ENCODE peak calls at places on chromosomes 11 and 22, in nine cellular contexts. W is SK-N-DZ; F is stimulated activated CD8-positive, alpha-beta memory T cell treated with anti-CD3 and anti-CD28 coated beads, Interleukin-12 subunit alpha, Interleukin-12 subunit beta, amount 100 ng/mL, for 1 hour; R is HFFc6; Y is HFF-Myc; N is neural crest cell; H is activated gamma-delta T cell treated with anti-CD3 and anti-CD28 coated beads, Interleukin-2, amount 50 U/mL, for 16 hours; X is NCI-H82; B is HAP-1. U is an unnamed sample.

GRCh38 chr11:33268945-33269567 is 11.9 kb downstream of the HIPK3 start:
- DNase-seq in B (no peak), W (no peak), R (no peak), H (no peak), X (no peak), F (no peak), N (no peak), Y (no peak), U (no peak)

GRCh38 chr11:81005595-81005994 is 1564.8 kb upstream of the TENM4 start:
- DNase-seq in H (no peak), N (no peak), B (no peak), Y (no peak), W (no peak), X (no peak), F (no peak), R (peak; percentile 22), U (no peak)

GRCh38 chr11:9687736-9688494 is 24.0 kb downstream of the SWAP70 start:
- DNase-seq in B (no peak), H (no peak), N (no peak), R (no peak), W (no peak), F (no peak), Y (no peak), X (no peak), U (no peak)

GRCh38 chr11:69234740-69235710 is 58.9 kb upstream of the MYEOV start:
- DNase-seq in F (no peak), Y (no peak), N (no peak), B (no peak), H (no peak), X (no peak), R (no peak), W (no peak), U (no peak)

GRCh38 chr11:14764899-14765527 is 121.4 kb downstream of the PDE3B start:
- DNase-seq in N (no peak), H (peak; percentile 35), Y (no peak), B (peak; percentile 45), F (peak; percentile 28), X (no peak), R (peak; percentile 16), W (no peak), U (no peak)

GRCh38 chr22:22593964-22594656 is 35.0 kb upstream of the PRAME start:
- DNase-seq in F (peak; percentile 17), B (peak; percentile 47), R (peak; percentile 18), H (peak; percentile 32), N (peak; percentile 41), X (peak; percentile 72), Y (no peak), W (peak; percentile 62), U (peak; percentile 55)

GRCh38 chr11:63919267-63920125 is 2.5 kb upstream of the RCOR2 start:
- DNase-seq in W (peak; percentile 98), H (no peak), R (no peak), B (peak; percentile 39), N (peak; percentile 68), Y (no peak), X (peak; percentile 98), F (no peak), U (peak; percentile 72)

GRCh38 chr11:75503531-75504099 is 22.1 kb downstream of the GDPD5 start:
- DNase-seq in R (no peak), W (no peak), F (no peak), B (no peak), N (no peak), H (no peak), Y (no peak), X (peak; percentile 96), U (no peak)

GRCh38 chr11:122812612-122813011 is 25.7 kb upstream of the CRTAM start:
- DNase-seq in H (no peak), N (no peak), W (no peak), X (no peak), B (peak; percentile 21), Y (no peak), F (no peak), R (no peak), U (no peak)

GRCh38 chr22:32119568-32120235 is 39.4 kb downstream of the C22orf42 start:
- DNase-seq in N (no peak), Y (no peak), H (no peak), W (no peak), B (no peak), F (no peak), R (no peak), X (no peak), U (no peak)

GRCh38 chr11:8273281-8273680 is 9.6 kb upstream of the LMO1 start:
- DNase-seq in X (no peak), R (no peak), F (no peak), Y (no peak), W (no peak), N (no peak), B (peak; percentile 30), H (no peak), U (no peak)

GRCh38 chr11:16402654-16403447 is 46.5 kb upstream of the SOX6 start:
- DNase-seq in W (no peak), R (no peak), B (peak; percentile 99), F (no peak), X (no peak), Y (no peak), N (peak; percentile 7), H (no peak), U (no peak)

GRCh38 chr11:73147771-73148681 is 5.9 kb upstream of the FCHSD2 start:
- DNase-seq in R (no peak), X (no peak), F (no peak), W (no peak), Y (no peak), B (no peak), N (no peak), H (no peak), U (peak; percentile 77)

GRCh38 chr11:94023856-94024255 is 2.7 kb downstream of the HEPHL1 start:
- DNase-seq in X (no peak), N (no peak), B (no peak), R (no peak), Y (no peak), F (no peak), W (no peak), H (no peak), U (no peak)

GRCh38 chr22:49922484-49922883 is 4.0 kb downstream of the CRELD2 start:
- DNase-seq in H (no peak), X (no peak), R (no peak), N (no peak), W (no peak), Y (no peak), B (no peak), F (no peak), U (no peak)

GRCh38 chr11:12261551-12261950 is 115.8 kb upstream of the PARVA start:
- DNase-seq in N (no peak), B (no peak), F (no peak), R (no peak), W (no peak), X (no peak), Y (no peak), H (no peak), U (no peak)

GRCh38 chr11:120807414-120808150 is 216.3 kb upstream of the TBCEL start:
- DNase-seq in B (no peak), R (peak; percentile 77), F (no peak), X (no peak), H (no peak), W (no peak), N (no peak), Y (peak; percentile 46), U (no peak)

GRCh38 chr11:14029971-14030531 is 67.5 kb downstream of the SPON1 start:
- DNase-seq in H (no peak), Y (peak; percentile 47), R (no peak), F (no peak), N (no peak), X (peak; percentile 19), B (no peak), W (no peak), U (peak; percentile 72)